ENCODE peak calls at places on chromosomes 13 and 19, in nine cellular contexts. J is AG09309, R is cardiac muscle cell, K is fibroblast of pulmonary artery, D is endothelial cell, W is PC-9, G is foreskin keratinocyte, S is stomach, V is ascending aorta. C is an unnamed sample.

GRCh38 chr13:53250272-53250875 is 221.8 kb downstream of the OLFM4 start:
- DNase-seq in J (peak; percentile 45), R (peak; percentile 86), K (peak; percentile 83), D (peak; percentile 37), W (peak; percentile 69), G (peak; percentile 47), S (no peak), V (no peak), C (peak; percentile 44)

GRCh38 chr19:13172335-13173128 is 22.3 kb downstream of the IER2 start:
- DNase-seq in J (no peak), R (peak; percentile 54), K (peak; percentile 75), D (no peak), W (peak; percentile 97), G (peak; percentile 64), S (peak; percentile 88), V (peak; percentile 80), C (peak; percentile 84)

GRCh38 chr19:8654591-8655339 is 24.3 kb downstream of the NFILZ start:
- DNase-seq in J (no peak), R (peak; percentile 69), K (peak; percentile 49), D (peak; percentile 58), W (no peak), G (peak; percentile 12), S (peak; percentile 47), V (no peak), C (peak; percentile 60)

GRCh38 chr13:58318495-58319167 is 687.1 kb downstream of the PCDH17 start:
- DNase-seq in J (no peak), R (no peak), K (no peak), D (no peak), W (no peak), G (no peak), S (no peak), V (no peak), C (no peak)

GRCh38 chr13:69101841-69102240 is 1005.8 kb upstream of the ATXN8OS start:
- DNase-seq in J (no peak), R (no peak), K (no peak), D (no peak), W (no peak), G (no peak), S (no peak), V (no peak), C (no peak)

GRCh38 chr19:13071444-13072205 is 31.0 kb downstream of the LYL1 start:
- DNase-seq in J (no peak), R (no peak), K (no peak), D (no peak), W (no peak), G (no peak), S (no peak), V (no peak), C (no peak)

GRCh38 chr19:1591421-1592022 is 1.1 kb downstream of the MBD3 start:
- DNase-seq in J (no peak), R (peak; percentile 32), K (peak; percentile 7), D (no peak), W (no peak), G (no peak), S (no peak), V (no peak), C (peak; percentile 4)

GRCh38 chr13:51152713-51153112 is 41.6 kb upstream of the C13orf42 start:
- DNase-seq in J (no peak), R (no peak), K (no peak), D (no peak), W (no peak), G (no peak), S (no peak), V (no peak), C (no peak)

GRCh38 chr13:32880636-32881035 is 135.6 kb upstream of the KL start:
- DNase-seq in J (no peak), R (no peak), K (no peak), D (no peak), W (no peak), G (no peak), S (no peak), V (no peak), C (no peak)

GRCh38 chr13:40272776-40273139 is 393.7 kb downstream of the FOXO1 start:
- DNase-seq in J (no peak), R (no peak), K (peak; percentile 50), D (no peak), W (peak; percentile 78), G (peak; percentile 86), S (no peak), V (no peak), C (no peak)

GRCh38 chr19:33197591-33198000 is 3.5 kb downstream of the LRP3 start:
- DNase-seq in J (no peak), R (no peak), K (no peak), D (no peak), W (no peak), G (no peak), S (no peak), V (no peak), C (no peak)

GRCh38 chr13:75481176-75482069 is 546 bp downstream of the TBC1D4 start:
- DNase-seq in J (no peak), R (peak; percentile 61), K (no peak), D (peak; percentile 42), W (no peak), G (peak; percentile 56), S (peak; percentile 34), V (no peak), C (peak; percentile 16)

GRCh38 chr13:40141859-40142555 is 486.5 kb downstream of the COG6 start:
- DNase-seq in J (no peak), R (no peak), K (no peak), D (no peak), W (no peak), G (no peak), S (no peak), V (no peak), C (no peak)

GRCh38 chr19:52665529-52665928 is 27.4 kb upstream of the ZNF83 start:
- DNase-seq in J (no peak), R (no peak), K (no peak), D (no peak), W (peak; percentile 79), G (peak; percentile 92), S (no peak), V (no peak), C (no peak)

GRCh38 chr13:51955841-51956603 is 55.2 kb downstream of the ATP7B start:
- DNase-seq in J (no peak), R (no peak), K (no peak), D (no peak), W (no peak), G (no peak), S (no peak), V (no peak), C (no peak)

GRCh38 chr19:49113762-49114629 is at the start of gene LIN7B:
- DNase-seq in J (no peak), R (peak; percentile 94), K (peak; percentile 63), D (peak; percentile 87), W (peak; percentile 50), G (peak; percentile 50), S (peak; percentile 77), V (no peak), C (peak; percentile 91)
- TF ChIP-seq CTCF in J (peak; percentile 18), R (peak; percentile 38), K (peak; percentile 3), D (no peak), W (peak; percentile 48), G (peak; percentile 73), S (no peak), V (peak; percentile 18), C (peak; percentile 73)

GRCh38 chr19:17582613-17583012 is 27.2 kb downstream of the COLGALT1 start:
- DNase-seq in J (no peak), R (no peak), K (no peak), D (no peak), W (no peak), G (no peak), S (no peak), V (no peak), C (no peak)
- TF ChIP-seq CTCF in J (no peak), R (no peak), K (no peak), D (peak; percentile 20), W (no peak), G (no peak), S (no peak), V (no peak), C (no peak)

GRCh38 chr13:79915386-79915785 is 425.5 kb downstream of the SPRY2 start:
- DNase-seq in J (no peak), R (no peak), K (no peak), D (no peak), W (no peak), G (no peak), S (no peak), V (no peak), C (no peak)

GRCh38 chr13:79919109-79919508 is 421.8 kb downstream of the SPRY2 start:
- DNase-seq in J (no peak), R (no peak), K (no peak), D (no peak), W (no peak), G (no peak), S (no peak), V (no peak), C (no peak)

GRCh38 chr13:79918620-79919019 is 422.3 kb downstream of the SPRY2 start:
- DNase-seq in J (no peak), R (no peak), K (no peak), D (no peak), W (no peak), G (no peak), S (no peak), V (no peak), C (no peak)

GRCh38 chr13:79913141-79913827 is 427.6 kb downstream of the SPRY2 start:
- DNase-seq in J (no peak), R (no peak), K (no peak), D (no peak), W (no peak), G (no peak), S (no peak), V (no peak), C (no peak)

GRCh38 chr13:79917628-79918027 is 423.3 kb downstream of the SPRY2 start:
- DNase-seq in J (no peak), R (no peak), K (no peak), D (no peak), W (no peak), G (no peak), S (no peak), V (no peak), C (no peak)
- TF ChIP-seq CTCF in J (no peak), R (no peak), K (no peak), D (no peak), W (no peak), G (no peak), S (no peak), V (no peak), C (no peak)

GRCh38 chr13:87677043-87677333 is 5.8 kb downstream of the SLITRK5 start:
- DNase-seq in J (no peak), R (no peak), K (no peak), D (no peak), W (no peak), G (no peak), S (no peak), V (no peak), C (no peak)

GRCh38 chr13:87677334-87678234 is 6.4 kb downstream of the SLITRK5 start:
- DNase-seq in J (no peak), R (peak; percentile 50), K (no peak), D (peak; percentile 33), W (no peak), G (peak; percentile 18), S (no peak), V (no peak), C (no peak)

GRCh38 chr13:87678353-87678752 is 7.2 kb downstream of the SLITRK5 start:
- DNase-seq in J (no peak), R (no peak), K (no peak), D (no peak), W (no peak), G (no peak), S (no peak), V (no peak), C (no peak)

GRCh38 chr13:87676254-87677042 is 5.3 kb downstream of the SLITRK5 start:
- DNase-seq in J (no peak), R (no peak), K (no peak), D (peak; percentile 4), W (no peak), G (no peak), S (no peak), V (no peak), C (no peak)

GRCh38 chr13:87680298-87680697 is 9.1 kb downstream of the SLITRK5 start:
- DNase-seq in J (no peak), R (no peak), K (no peak), D (peak; percentile 15), W (peak; percentile 79), G (peak; percentile 64), S (no peak), V (no peak), C (peak; percentile 2)
- TF ChIP-seq CTCF in J (no peak), R (no peak), K (no peak), D (no peak), W (peak; percentile 52), G (peak; percentile 63), S (no peak), V (no peak), C (no peak)

C was measured in Calu3.